ENCODE peak calls at places on chromosome 1, in eight cellular contexts. C is K562, B is neural progenitor cell, M is mesenchymal stem cell, H is neuronal stem cell, G is GM23248, D is GM23338, U is hepatocyte. V is an unnamed sample.

GRCh38 chr1:170698711-170699275 is 34.9 kb downstream of the PRRX1 start:
- DNase-seq in B (peak), D (peak), G (peak), C (no peak), M (no peak), H (peak), U (no peak), V (no peak)

GRCh38 chr1:111739222-111739983 is at the start of gene INKA2:
- DNase-seq in H (peak), B (peak), C (peak), G (peak), U (peak), M (peak), D (peak), V (peak)

GRCh38 chr1:32335951-32336867 is at the start of gene MARCKSL1:
- DNase-seq in U (peak), C (peak), H (peak), M (peak), B (peak), G (peak), D (peak), V (peak)

GRCh38 chr1:236287757-236288619 is 6.2 kb upstream of the ERO1B start:
- DNase-seq in U (peak), H (peak), D (peak), C (peak), M (peak), B (peak), G (no peak), V (no peak)

GRCh38 chr1:100328133-100328532 is 24.2 kb upstream of the CDC14A start:
- DNase-seq in G (no peak), D (no peak), H (no peak), U (no peak), C (no peak), M (no peak), B (no peak), V (peak)

GRCh38 chr1:17925838-17926237 is 170.7 kb downstream of the ACTL8 start:
- DNase-seq in H (no peak), C (no peak), G (no peak), U (no peak), M (no peak), B (no peak), D (no peak), V (no peak)

GRCh38 chr1:10724052-10724494 is 72.4 kb downstream of the CASZ1 start:
- DNase-seq in M (no peak), G (peak), C (no peak), D (no peak), U (peak), B (no peak), H (no peak), V (no peak)

GRCh38 chr1:27632387-27633297 is 2.3 kb downstream of the FGR start:
- DNase-seq in B (no peak), C (no peak), M (no peak), D (no peak), U (no peak), H (no peak), G (no peak), V (peak)

GRCh38 chr1:227245613-227246320 is 72.5 kb downstream of the CDC42BPA start:
- DNase-seq in B (no peak), H (no peak), D (no peak), C (no peak), U (no peak), M (no peak), G (no peak), V (no peak)

GRCh38 chr1:9628541-9629444 is 22.7 kb upstream of the PIK3CD start:
- DNase-seq in H (no peak), M (no peak), D (no peak), G (no peak), C (no peak), U (no peak), B (no peak), V (no peak)

GRCh38 chr1:48493970-48494769 is 22.2 kb upstream of the SPATA6 start:
- DNase-seq in D (peak), C (no peak), B (no peak), G (peak), M (peak), U (peak), H (no peak), V (no peak)

GRCh38 chr1:21490774-21491482 is 18.3 kb upstream of the ALPL start:
- DNase-seq in U (peak), M (peak), C (peak), G (peak), H (no peak), D (peak), B (peak), V (peak)

GRCh38 chr1:234515411-234515810 is 36.4 kb upstream of the TARBP1 start:
- DNase-seq in C (no peak), U (peak), H (no peak), D (peak), G (peak), M (peak), B (no peak), V (peak)

GRCh38 chr1:83113686-83114085 is 885.2 kb downstream of the TTLL7 start:
- DNase-seq in M (peak), B (no peak), G (no peak), D (no peak), C (no peak), H (no peak), U (no peak), V (no peak)

GRCh38 chr1:20361401-20361800 is 70.7 kb downstream of the VWA5B1 start:
- DNase-seq in C (no peak), D (no peak), H (no peak), U (no peak), M (no peak), B (no peak), G (peak), V (no peak)

GRCh38 chr1:151853411-151853930 is at the start of gene THEM5:
- DNase-seq in C (no peak), H (no peak), G (peak), D (no peak), U (no peak), B (no peak), M (no peak), V (no peak)

GRCh38 chr1:183023601-183024351 is 556 bp downstream of the LAMC1 start:
- DNase-seq in D (peak), H (peak), G (peak), U (peak), B (peak), C (peak), M (peak), V (peak)

GRCh38 chr1:228363686-228364067 is 43.0 kb downstream of the TRIM11 start:
- DNase-seq in B (no peak), M (no peak), U (no peak), H (no peak), G (no peak), D (no peak), C (no peak), V (no peak)

GRCh38 chr1:36894824-36895223 is 139.5 kb downstream of the GRIK3 start:
- DNase-seq in B (no peak), H (no peak), C (no peak), D (no peak), G (no peak), U (no peak), M (no peak), V (no peak)

GRCh38 chr1:155834296-155834926 is 22.6 kb downstream of the GON4L start:
- DNase-seq in M (peak), U (no peak), B (peak), D (peak), H (peak), G (peak), C (peak), V (peak)

GRCh38 chr1:56645663-56646330 is 683 bp downstream of the PRKAA2 start:
- DNase-seq in H (peak), B (peak), G (peak), C (no peak), M (peak), U (no peak), D (peak), V (no peak)

GRCh38 chr1:16127676-16128337 is 28.1 kb downstream of the EPHA2 start:
- DNase-seq in C (no peak), B (no peak), D (no peak), H (no peak), M (no peak), U (no peak), G (no peak), V (no peak)

GRCh38 chr1:227428803-227429202 is 110.5 kb upstream of the CDC42BPA start:
- DNase-seq in M (peak), U (peak), C (no peak), G (no peak), D (peak), B (no peak), H (no peak), V (no peak)

GRCh38 chr1:30881266-30882181 is 27.0 kb downstream of the SDC3 start:
- DNase-seq in B (no peak), D (no peak), U (no peak), H (no peak), C (no peak), G (no peak), M (no peak), V (peak)

GRCh38 chr1:234638832-234639799 is 29.1 kb upstream of the IRF2BP2 start:
- DNase-seq in C (no peak), U (peak), M (no peak), G (no peak), H (no peak), D (no peak), B (no peak), V (no peak)

GRCh38 chr1:207076181-207076949 is 12.3 kb upstream of the C4BPB start:
- DNase-seq in U (no peak), G (peak), D (no peak), B (no peak), C (peak), M (no peak), H (no peak), V (no peak)

GRCh38 chr1:27122652-27123051 is 32.3 kb downstream of the SLC9A1 start:
- DNase-seq in H (no peak), D (peak), B (no peak), M (peak), U (peak), G (peak), C (peak), V (no peak)

GRCh38 chr1:64248065-64248464 is 44.6 kb downstream of the UBE2U start:
- DNase-seq in G (no peak), U (no peak), B (no peak), H (no peak), D (peak), C (no peak), M (no peak), V (no peak)

GRCh38 chr1:9591669-9592509 is 3.2 kb downstream of the TMEM201 start:
- DNase-seq in D (peak), C (no peak), M (no peak), U (no peak), H (no peak), B (no peak), G (no peak), V (no peak)

GRCh38 chr1:179953974-179954493 is 576 bp upstream of the CEP350 start:
- DNase-seq in U (peak), D (peak), H (no peak), G (peak), M (no peak), B (peak), C (no peak), V (peak)

GRCh38 chr1:18160290-18160942 is 52.8 kb downstream of the IGSF21 start:
- DNase-seq in H (no peak), M (no peak), C (no peak), G (no peak), D (no peak), U (no peak), B (no peak), V (no peak)

GRCh38 chr1:115428676-115429075 is 90.6 kb upstream of the NGF start:
- DNase-seq in H (no peak), G (peak), U (no peak), M (no peak), C (no peak), B (no peak), D (no peak), V (no peak)

GRCh38 chr1:89615676-89616598 is 17.0 kb upstream of the LRRC8C start:
- DNase-seq in U (no peak), D (peak), M (no peak), H (no peak), C (no peak), B (no peak), G (peak), V (peak)

GRCh38 chr1:207362962-207363858 is 41.7 kb downstream of the CD55 start:
- DNase-seq in H (no peak), D (no peak), G (peak), M (peak), U (no peak), B (no peak), C (no peak), V (no peak)

GRCh38 chr1:230174765-230175747 is 108.0 kb downstream of the GALNT2 start:
- DNase-seq in C (no peak), H (no peak), U (peak), B (no peak), G (no peak), D (no peak), M (no peak), V (no peak)

GRCh38 chr1:97365026-97365425 is 555.8 kb downstream of the DPYD start:
- DNase-seq in C (no peak), G (peak), M (no peak), D (no peak), U (no peak), H (no peak), B (no peak), V (no peak)

GRCh38 chr1:156584813-156585212 is 5.3 kb downstream of the TTC24 start:
- DNase-seq in D (peak), H (no peak), G (no peak), B (peak), U (peak), C (peak), M (no peak), V (peak)

GRCh38 chr1:107056426-107057196 is at the start of gene PRMT6:
- DNase-seq in U (peak), C (peak), M (peak), H (peak), G (peak), B (peak), D (peak), V (peak)

GRCh38 chr1:107057197-107058133 is 991 bp downstream of the PRMT6 start:
- DNase-seq in C (peak), D (peak), G (peak), B (peak), U (peak), M (peak), H (peak), V (peak)

GRCh38 chr1:107061886-107062285 is 5.4 kb downstream of the PRMT6 start:
- DNase-seq in B (no peak), H (no peak), G (no peak), U (no peak), D (no peak), C (no peak), M (no peak), V (no peak)

GRCh38 chr1:107058245-107059032 is 2.0 kb downstream of the PRMT6 start:
- DNase-seq in C (no peak), B (no peak), H (no peak), D (no peak), M (no peak), U (no peak), G (no peak), V (no peak)
- H3K4me3 ChIP-seq in C (peak), B (peak), H (no peak), D (peak), M (no peak), U (peak), G (peak), V (peak)

GRCh38 chr1:28770601-28771165 is 33.9 kb downstream of the YTHDF2 start:
- DNase-seq in C (no peak), B (no peak), G (no peak), H (no peak), D (no peak), U (no peak), M (no peak), V (no peak)

GRCh38 chr1:28778021-28778420 is 33.9 kb upstream of the OPRD1 start:
- DNase-seq in M (no peak), C (no peak), G (no peak), H (no peak), U (no peak), D (no peak), B (no peak), V (no peak)

GRCh38 chr1:28776341-28776740 is 35.6 kb upstream of the OPRD1 start:
- DNase-seq in M (no peak), G (no peak), B (no peak), D (no peak), H (no peak), U (no peak), C (no peak), V (no peak)

GRCh38 chr1:28775121-28775942 is 36.6 kb upstream of the OPRD1 start:
- DNase-seq in H (no peak), D (peak), C (no peak), G (peak), U (peak), B (peak), M (no peak), V (no peak)

DNA sequence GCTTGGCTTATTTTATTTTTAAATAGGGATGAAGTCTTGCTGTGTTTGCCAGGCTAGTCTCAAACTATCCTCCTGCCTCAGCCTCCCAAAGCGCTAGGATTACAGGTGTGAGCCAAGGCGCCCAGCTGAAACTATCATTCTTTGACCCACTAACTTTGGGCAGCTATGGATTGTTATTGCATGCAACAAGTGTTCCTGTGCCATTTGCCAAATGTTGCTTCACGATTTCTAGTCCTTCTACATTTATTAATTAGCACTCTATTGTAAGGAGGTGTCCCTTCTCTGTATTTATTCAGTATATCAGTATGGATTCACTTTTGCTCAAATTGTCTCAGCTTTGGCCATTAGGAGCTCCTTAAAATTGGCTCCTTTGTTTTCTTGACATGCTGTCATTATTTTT is 36.4 kb downstream of the YTHDF2 start:
- DNase-seq in U (no peak), C (no peak), B (no peak), D (no peak), H (no peak), G (no peak), M (no peak), V (no peak)
- H3K27ac ChIP-seq in U (no peak), C (no peak), B (peak), D (peak), H (no peak), G (no peak), M (no peak), V (no peak)

DNA sequence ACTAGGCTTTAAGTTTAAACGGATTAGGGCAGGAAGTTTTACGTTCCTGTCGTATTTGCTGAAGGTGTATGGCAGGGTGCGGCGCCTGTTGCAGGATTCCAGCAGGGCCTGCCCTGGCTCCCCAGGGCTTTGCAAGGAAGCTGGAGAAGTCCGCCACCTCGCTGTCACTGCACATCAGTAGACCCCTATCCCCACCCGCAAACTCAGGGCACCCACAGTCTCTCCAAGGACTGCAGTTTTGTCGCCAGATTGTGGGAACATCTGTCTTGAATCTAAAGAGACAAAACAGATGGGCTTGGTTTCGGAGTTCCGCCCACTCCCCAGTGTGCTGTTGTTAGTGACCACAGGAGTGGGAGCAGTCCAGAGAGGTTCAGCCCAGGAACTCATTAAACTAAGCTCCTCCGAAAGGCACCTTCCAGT is 110.9 kb downstream of the CDC7 start:
- DNase-seq in C (no peak), G (peak), D (peak), B (peak), M (no peak), H (peak), U (peak), V (no peak)
- H2AFZ ChIP-seq in C (peak), G (peak), D (peak), B (peak), M (peak), H (no peak), U (no peak), V (no peak)

GRCh38 chr1:116558140-116558549 is 12.7 kb downstream of the CD58 start:
- DNase-seq in D (no peak), C (no peak), H (no peak), G (no peak), U (no peak), B (no peak), M (no peak), V (no peak)

GRCh38 chr1:116554924-116555323 is 15.9 kb downstream of the CD58 start:
- DNase-seq in D (no peak), M (no peak), H (no peak), U (no peak), G (no peak), C (no peak), B (no peak), V (no peak)

GRCh38 chr1:116557323-116557878 is 13.4 kb downstream of the CD58 start:
- DNase-seq in B (no peak), U (no peak), D (no peak), H (no peak), M (no peak), C (no peak), G (no peak), V (no peak)

GRCh38 chr1:116559304-116559761 is 11.5 kb downstream of the CD58 start:
- DNase-seq in H (no peak), C (no peak), M (no peak), G (no peak), U (no peak), D (no peak), B (no peak), V (no peak)

DNA sequence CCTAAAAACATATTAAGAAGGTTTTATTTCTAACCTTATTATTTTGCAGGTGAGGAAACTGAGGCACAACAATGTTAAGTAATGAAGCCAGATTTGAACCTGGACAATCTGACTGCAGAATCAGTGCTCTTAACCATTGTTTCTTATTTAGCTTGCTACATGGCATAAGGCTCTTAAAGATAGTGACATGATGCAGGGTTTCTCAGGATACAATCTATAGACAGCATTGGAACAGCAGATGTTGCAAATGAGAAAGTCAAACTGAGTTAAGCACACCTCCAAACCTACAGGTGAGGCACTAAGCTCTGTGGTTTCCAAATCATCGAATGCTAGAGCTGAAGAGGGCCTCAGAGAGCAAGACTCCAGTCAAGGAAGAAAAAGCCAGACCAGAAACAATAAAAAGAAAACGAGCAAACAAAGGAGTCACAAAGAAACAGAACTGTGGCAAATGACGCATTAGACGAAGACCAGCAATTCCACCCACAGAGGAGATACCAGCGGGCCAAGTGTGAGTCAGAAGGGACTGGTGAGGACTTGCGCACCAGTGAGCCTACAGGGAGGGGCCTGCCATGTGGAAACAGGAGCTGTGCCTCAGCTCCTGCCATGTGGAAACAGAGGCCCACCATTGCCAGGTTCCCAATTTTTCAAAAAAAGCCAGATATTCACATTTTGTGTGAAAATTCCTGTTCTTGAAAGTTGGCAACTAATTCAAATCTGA is 14.4 kb downstream of the CD58 start:
- DNase-seq in M (peak), U (peak), C (peak), B (no peak), H (no peak), G (peak), D (no peak), V (no peak)
- H3K4me3 ChIP-seq in M (no peak), U (no peak), C (no peak), B (no peak), H (no peak), G (peak), D (no peak), V (no peak)

DNA sequence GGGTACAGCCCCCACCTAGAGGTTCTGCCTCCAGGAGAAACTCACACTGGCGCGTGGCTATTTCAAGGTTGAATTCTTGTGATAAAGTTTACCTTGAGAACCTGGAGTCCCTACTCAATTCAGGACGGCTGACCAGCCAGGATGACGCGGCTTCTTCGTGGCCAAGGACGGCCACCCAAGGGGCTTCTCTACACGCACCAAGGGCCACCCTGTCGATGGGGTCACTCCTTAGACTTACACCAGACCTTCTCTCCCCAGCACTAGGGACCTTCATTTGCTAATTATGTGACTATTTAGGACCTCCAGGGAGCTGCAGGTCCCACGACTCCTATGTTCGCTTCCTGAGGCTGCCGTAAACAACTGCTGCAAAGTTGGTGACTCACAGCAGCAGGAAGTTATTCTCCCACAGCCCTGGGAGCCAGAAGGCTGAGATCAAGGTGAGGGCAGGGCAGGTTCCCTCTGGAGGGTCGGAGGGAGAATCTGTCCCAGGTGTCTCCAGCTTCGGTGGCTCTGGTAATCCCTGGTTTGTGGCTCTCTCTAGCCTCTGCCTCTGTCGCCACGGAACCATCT is 135.9 kb downstream of the NPHP4 start:
- DNase-seq in B (no peak), M (peak), H (no peak), C (peak), U (no peak), G (no peak), D (peak), V (no peak)
- H3K27ac ChIP-seq in B (no peak), M (no peak), H (no peak), C (no peak), U (no peak), G (no peak), D (no peak), V (no peak)